ENCODE peak calls at places on chromosomes 1 and 21, in four cellular contexts. One of them, this sample, is unnamed. For H3K36me3, the result is how much of the 10 kb centered on the place peaks cover.

GRCh38 chr1:67815303-67816095 is 17.8 kb downstream of the GNG12 start:
- DNase-seq in IMR-90: no peak
- DNase-seq in adrenal gland: no peak
- DNase-seq in esophagus squamous epithelium: no peak
- DNase-seq in this sample: no peak

GRCh38 chr1:92043621-92044020 is 13.8 kb downstream of the EPHX4 start:
- DNase-seq in esophagus squamous epithelium: no peak
- DNase-seq in IMR-90: no peak
- DNase-seq in adrenal gland: no peak
- DNase-seq in this sample: no peak

GRCh38 chr1:1921901-1922753 is 3.0 kb upstream of the TMEM52 start:
- DNase-seq in IMR-90: no peak
- DNase-seq in adrenal gland: no peak
- DNase-seq in esophagus squamous epithelium: no peak
- DNase-seq in this sample: no peak

GRCh38 chr1:23126801-23127200 is 41.9 kb downstream of the LUZP1 start:
- DNase-seq in adrenal gland: no peak
- DNase-seq in esophagus squamous epithelium: no peak
- DNase-seq in IMR-90: peak
- DNase-seq in this sample: no peak

GRCh38 chr1:235098991-235099390 is 29.6 kb downstream of the TOMM20 start:
- DNase-seq in IMR-90: no peak
- DNase-seq in adrenal gland: peak
- DNase-seq in esophagus squamous epithelium: no peak
- DNase-seq in this sample: no peak

GRCh38 chr1:167776151-167776550 is 54.4 kb downstream of the MPZL1 start:
- DNase-seq in esophagus squamous epithelium: no peak
- DNase-seq in IMR-90: peak
- DNase-seq in adrenal gland: no peak
- DNase-seq in this sample: no peak

GRCh38 chr1:195591917-195592672 is 1016.1 kb downstream of the KCNT2 start:
- DNase-seq in adrenal gland: no peak
- DNase-seq in esophagus squamous epithelium: no peak
- DNase-seq in IMR-90: peak
- DNase-seq in this sample: no peak

GRCh38 chr1:241926141-241926540 is 31.4 kb upstream of the BECN2 start:
- DNase-seq in adrenal gland: no peak
- DNase-seq in IMR-90: no peak
- DNase-seq in esophagus squamous epithelium: no peak
- DNase-seq in this sample: no peak

GRCh38 chr1:70441392-70442035 is 30.4 kb downstream of the CTH start:
- DNase-seq in IMR-90: no peak
- DNase-seq in esophagus squamous epithelium: no peak
- DNase-seq in adrenal gland: no peak
- DNase-seq in this sample: no peak

GRCh38 chr21:44630440-44630839 is 3.5 kb downstream of the KRTAP10-9 start:
- DNase-seq in IMR-90: no peak
- DNase-seq in esophagus squamous epithelium: no peak
- DNase-seq in adrenal gland: no peak
- DNase-seq in this sample: no peak

GRCh38 chr1:66323958-66324357 is 210.0 kb upstream of the SGIP1 start:
- DNase-seq in esophagus squamous epithelium: no peak
- DNase-seq in adrenal gland: no peak
- DNase-seq in IMR-90: peak
- DNase-seq in this sample: no peak

GRCh38 chr1:232574867-232575523 is 54.9 kb downstream of the SIPA1L2 start:
- DNase-seq in adrenal gland: no peak
- DNase-seq in esophagus squamous epithelium: no peak
- DNase-seq in IMR-90: peak
- DNase-seq in this sample: no peak

GRCh38 chr1:206734499-206735142 is 36.0 kb upstream of the IL19 start:
- DNase-seq in IMR-90: peak
- DNase-seq in esophagus squamous epithelium: no peak
- DNase-seq in adrenal gland: peak
- DNase-seq in this sample: peak

GRCh38 chr1:116739371-116740007 is 14.7 kb upstream of the CD2 start:
- DNase-seq in esophagus squamous epithelium: no peak
- DNase-seq in adrenal gland: peak
- DNase-seq in IMR-90: no peak
- DNase-seq in this sample: no peak

GRCh38 chr21:45150630-45151265 is 76.4 kb downstream of the ADARB1 start:
- DNase-seq in adrenal gland: peak
- DNase-seq in IMR-90: no peak
- DNase-seq in esophagus squamous epithelium: no peak
- DNase-seq in this sample: no peak

GRCh38 chr1:29711582-29712274 is 475.4 kb downstream of the PTPRU start:
- DNase-seq in adrenal gland: peak
- DNase-seq in IMR-90: peak
- DNase-seq in esophagus squamous epithelium: no peak
- DNase-seq in this sample: no peak

GRCh38 chr1:117275055-117275454 is 64.3 kb upstream of the VTCN1 start:
- DNase-seq in adrenal gland: no peak
- DNase-seq in IMR-90: peak
- DNase-seq in esophagus squamous epithelium: no peak
- DNase-seq in this sample: no peak

GRCh38 chr21:44513389-44514217 is 26.4 kb downstream of the KRTAP10-1 start:
- DNase-seq in adrenal gland: no peak
- DNase-seq in esophagus squamous epithelium: no peak
- DNase-seq in IMR-90: no peak
- DNase-seq in this sample: no peak

GRCh38 chr1:164719676-164720075 is 160.7 kb downstream of the PBX1 start:
- DNase-seq in adrenal gland: no peak
- DNase-seq in esophagus squamous epithelium: no peak
- DNase-seq in IMR-90: no peak
- DNase-seq in this sample: no peak

GRCh38 chr1:174818951-174819350 is 180.8 kb upstream of the CACYBP start:
- DNase-seq in IMR-90: peak
- DNase-seq in esophagus squamous epithelium: no peak
- DNase-seq in adrenal gland: peak
- DNase-seq in this sample: no peak

GRCh38 chr1:75136921-75137641 is 2.9 kb downstream of the LHX8 start:
- DNase-seq in adrenal gland: no peak
- DNase-seq in IMR-90: no peak
- DNase-seq in esophagus squamous epithelium: no peak
- DNase-seq in this sample: no peak

GRCh38 chr1:110060034-110060661 is 10.3 kb downstream of the ALX3 start:
- DNase-seq in adrenal gland: peak
- DNase-seq in IMR-90: no peak
- DNase-seq in esophagus squamous epithelium: no peak
- DNase-seq in this sample: peak

DNA sequence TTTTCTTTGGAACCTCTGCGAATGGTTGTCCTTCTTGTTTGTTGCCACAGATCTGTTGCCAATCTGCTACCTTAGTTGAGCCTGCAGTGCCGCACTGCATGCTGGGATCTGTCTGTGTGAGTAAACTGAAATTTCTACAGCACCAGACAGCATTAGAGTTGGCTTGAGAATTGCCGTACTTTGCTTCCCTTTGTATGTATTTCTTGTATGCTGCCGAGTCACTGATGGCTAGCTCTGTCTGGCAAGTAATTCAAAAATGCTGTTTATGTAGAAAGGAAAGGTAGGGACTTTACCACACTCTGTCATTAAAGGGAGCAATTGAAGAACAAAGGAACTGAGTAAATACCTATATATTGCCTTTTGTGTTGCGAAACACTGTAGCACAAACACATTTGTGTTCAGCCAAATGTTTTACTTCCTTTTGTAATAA is 857.4 kb downstream of the USP25 start:
- DNase-seq in adrenal gland: peak
- DNase-seq in IMR-90: peak
- DNase-seq in esophagus squamous epithelium: no peak
- DNase-seq in this sample: peak
- H3K4me3 ChIP-seq in adrenal gland: no peak
- H3K4me3 ChIP-seq in IMR-90: peak
- H3K4me3 ChIP-seq in esophagus squamous epithelium: peak
- H3K4me3 ChIP-seq in this sample: peak

DNA sequence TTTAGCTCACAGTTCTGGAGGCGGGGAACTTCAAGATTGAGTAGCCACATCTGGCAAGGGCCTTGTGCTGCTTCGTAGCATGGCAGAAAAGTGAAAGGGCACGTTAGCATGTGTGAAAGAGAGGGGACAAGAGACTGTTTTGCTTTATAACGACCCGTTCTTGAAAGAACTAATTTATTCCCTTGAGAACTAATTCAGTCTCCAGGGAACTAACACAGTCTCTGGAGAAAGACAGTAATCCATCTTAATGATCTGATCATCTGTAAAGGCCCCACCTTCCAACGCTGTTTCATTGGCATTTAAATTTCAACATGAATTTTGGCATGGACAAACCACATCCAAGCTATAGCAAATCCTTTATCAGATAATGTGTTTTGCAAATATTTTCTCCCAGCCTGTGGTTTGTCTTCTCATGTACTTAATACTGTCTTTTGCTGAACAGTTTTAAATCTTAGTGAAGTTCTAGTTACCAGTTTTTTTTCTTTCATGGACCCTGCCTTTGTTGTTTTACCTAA is 26.1 kb downstream of the MTR start:
- DNase-seq in IMR-90: no peak
- DNase-seq in adrenal gland: no peak
- DNase-seq in esophagus squamous epithelium: no peak
- DNase-seq in this sample: no peak
- H3K36me3 ChIP-seq in IMR-90: under half
- H3K36me3 ChIP-seq in adrenal gland: under half
- H3K36me3 ChIP-seq in esophagus squamous epithelium: half or more
- H3K36me3 ChIP-seq in this sample: under half

DNA sequence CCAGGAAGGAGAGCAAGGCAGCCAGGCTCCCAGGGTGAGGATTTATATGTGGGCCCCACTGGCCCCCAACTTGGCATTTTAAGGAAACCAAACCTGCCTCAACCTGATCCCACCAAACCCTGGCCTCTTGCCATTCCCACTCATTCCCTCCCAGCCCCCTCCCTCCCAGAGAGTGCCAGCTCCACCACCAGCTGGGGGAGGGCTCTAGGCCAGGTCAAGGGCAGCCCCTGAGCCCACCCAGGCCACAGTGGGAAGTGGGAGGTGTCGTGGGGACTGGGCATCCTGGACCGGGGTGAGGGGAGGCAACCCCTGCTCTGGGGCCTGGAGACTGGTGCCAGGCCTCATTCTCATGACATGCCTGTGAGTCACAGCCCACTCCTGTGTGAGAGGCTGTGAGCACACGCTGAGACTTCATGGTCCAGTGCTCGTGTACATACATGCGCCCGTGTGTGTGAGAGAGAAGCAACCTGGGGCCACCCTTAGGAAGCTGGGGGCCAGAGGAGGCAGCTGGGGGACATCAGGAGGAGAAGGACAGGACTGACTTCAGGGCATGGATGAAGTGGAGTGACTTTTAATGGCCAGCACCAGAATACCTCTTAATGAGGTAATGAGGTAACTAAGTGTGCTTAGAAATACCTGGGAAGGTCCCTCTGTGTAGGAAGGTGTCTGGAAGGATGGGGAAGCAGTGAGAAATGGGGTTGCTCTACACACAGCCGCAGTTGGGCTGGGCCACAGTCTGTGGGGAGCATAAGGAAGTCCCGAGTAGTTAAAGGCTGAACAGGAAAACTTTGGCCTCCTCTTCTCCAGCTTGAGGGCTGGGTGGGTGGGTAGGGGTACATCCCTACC is at the start of gene S100A2:
- DNase-seq in adrenal gland: peak
- DNase-seq in IMR-90: peak
- DNase-seq in esophagus squamous epithelium: no peak
- DNase-seq in this sample: peak
- TF ChIP-seq POLR2A in adrenal gland: peak
- TF ChIP-seq POLR2A in IMR-90: peak
- TF ChIP-seq POLR2A in esophagus squamous epithelium: peak
- TF ChIP-seq POLR2A in this sample: peak

GRCh38 chr1:220747426-220748090 is 564 bp upstream of the MTARC2 start:
- DNase-seq in IMR-90: no peak
- DNase-seq in esophagus squamous epithelium: no peak
- DNase-seq in adrenal gland: no peak
- DNase-seq in this sample: no peak
- H3K4me3 ChIP-seq in IMR-90: peak
- H3K4me3 ChIP-seq in esophagus squamous epithelium: peak
- H3K4me3 ChIP-seq in adrenal gland: no peak
- H3K4me3 ChIP-seq in this sample: peak

GRCh38 chr1:208137144-208137682 is 107.0 kb downstream of the PLXNA2 start:
- DNase-seq in esophagus squamous epithelium: no peak
- DNase-seq in adrenal gland: no peak
- DNase-seq in IMR-90: peak
- DNase-seq in this sample: no peak
- H3K36me3 ChIP-seq in esophagus squamous epithelium: half or more
- H3K36me3 ChIP-seq in adrenal gland: under half
- H3K36me3 ChIP-seq in IMR-90: under half
- H3K36me3 ChIP-seq in this sample: under half

GRCh38 chr1:19785660-19786059 is 14.1 kb downstream of the TMCO4 start:
- DNase-seq in IMR-90: no peak
- DNase-seq in adrenal gland: no peak
- DNase-seq in esophagus squamous epithelium: no peak
- DNase-seq in this sample: no peak

GRCh38 chr1:19792237-19793002 is 7.3 kb downstream of the TMCO4 start:
- DNase-seq in esophagus squamous epithelium: no peak
- DNase-seq in IMR-90: no peak
- DNase-seq in adrenal gland: no peak
- DNase-seq in this sample: no peak

DNA sequence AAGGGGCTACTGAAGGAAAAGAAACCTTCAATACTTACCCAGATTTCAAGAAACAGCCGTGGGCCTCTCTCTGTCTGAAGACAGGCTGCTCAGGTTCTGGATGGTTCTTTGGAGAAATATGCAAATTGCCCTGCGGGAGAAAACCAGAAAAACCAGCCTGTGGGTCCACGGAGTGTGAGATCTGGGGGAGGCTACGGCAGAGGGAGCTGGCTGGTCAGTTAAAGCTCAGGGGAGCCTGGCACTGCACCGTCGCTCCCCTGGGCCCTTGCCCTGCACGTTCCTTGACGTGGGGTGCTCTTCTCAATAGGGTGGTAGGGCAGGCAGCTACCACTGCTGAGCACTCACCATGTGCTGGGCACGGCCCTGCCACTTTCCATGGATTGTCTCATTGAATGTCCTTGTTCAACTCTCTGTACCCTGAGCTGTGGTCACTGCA is 12.7 kb downstream of the TMCO4 start:
- DNase-seq in esophagus squamous epithelium: no peak
- DNase-seq in adrenal gland: no peak
- DNase-seq in IMR-90: no peak
- DNase-seq in this sample: no peak
- TF ChIP-seq POLR2A in esophagus squamous epithelium: no peak
- TF ChIP-seq POLR2A in adrenal gland: no peak
- TF ChIP-seq POLR2A in IMR-90: no peak
- TF ChIP-seq POLR2A in this sample: no peak